ENCODE peak calls at places on chromosomes 1 and 21, in four cellular contexts. G is A549, W is esophagus squamous epithelium, B is body of pancreas. P is an unnamed sample.

GRCh38 chr1:202154766-202155477 is 5.5 kb downstream of the PTPN7 start:
- DNase-seq in W (no peak), G (peak), B (peak), P (peak)

GRCh38 chr1:176149939-176150807 is 56.9 kb downstream of the COP1 start:
- DNase-seq in B (no peak), G (peak), W (no peak), P (no peak)

GRCh38 chr1:80363689-80364475 is 1357.4 kb upstream of the ADGRL4 start:
- DNase-seq in B (no peak), W (no peak), G (no peak), P (no peak)

GRCh38 chr1:202623075-202623474 is 87.2 kb downstream of the SYT2 start:
- DNase-seq in G (peak), W (no peak), B (no peak), P (no peak)

GRCh38 chr1:111990026-111990877 is 784 bp upstream of the KCND3 start:
- DNase-seq in B (peak), W (no peak), G (no peak), P (peak)

GRCh38 chr1:32112800-32113375 is 5.0 kb downstream of the KPNA6 start:
- DNase-seq in G (no peak), B (no peak), W (no peak), P (peak)

GRCh38 chr1:9901148-9902059 is 8.7 kb downstream of the CTNNBIP1 start:
- DNase-seq in W (no peak), G (no peak), B (peak), P (peak)

GRCh38 chr21:45599146-45599581 is 44.4 kb upstream of the PCBP3 start:
- DNase-seq in G (no peak), W (no peak), B (no peak), P (no peak)

GRCh38 chr1:185017966-185018365 is 27.4 kb upstream of the RNF2 start:
- DNase-seq in B (no peak), G (no peak), W (no peak), P (no peak)

DNA sequence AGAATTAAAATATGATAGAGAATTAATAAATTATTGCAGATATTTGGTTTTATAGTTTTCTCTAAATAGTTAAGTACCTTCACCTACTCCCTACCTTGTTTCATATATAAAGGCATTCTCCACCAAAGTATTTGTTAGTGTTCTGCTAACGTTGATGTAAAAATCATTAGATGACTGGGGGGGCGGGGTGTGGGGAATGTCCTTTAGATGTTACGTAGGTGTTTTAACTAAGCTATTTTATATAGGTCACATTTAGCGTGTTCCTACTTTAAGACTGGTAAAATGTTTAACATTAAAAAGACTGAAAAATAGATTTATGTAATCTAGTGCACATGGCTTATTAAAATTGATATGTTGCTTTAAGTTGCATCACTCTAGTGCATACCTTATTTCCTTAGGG is 48.6 kb downstream of the PTPRC start:
- DNase-seq in W (no peak), G (no peak), B (no peak), P (no peak)
- H3K4me3 ChIP-seq in W (no peak), G (no peak), B (no peak), P (no peak)

GRCh38 chr1:179142889-179143299 is 61.0 kb downstream of the TOR3A start:
- DNase-seq in W (no peak), G (peak), B (no peak), P (no peak)
- TF ChIP-seq POLR2A in W (no peak), G (no peak), B (peak), P (no peak)

GRCh38 chr1:243917863-243918565 is 68.0 kb upstream of the AKT3 start:
- DNase-seq in W (no peak), G (no peak), B (peak), P (peak)
- H3K4me3 ChIP-seq in W (peak), G (peak), B (no peak), P (peak)

GRCh38 chr1:77683836-77684148 is 1.3 kb upstream of the ZZZ3 start:
- DNase-seq in B (no peak), G (no peak), W (no peak), P (no peak)

GRCh38 chr1:77683142-77683835 is 831 bp upstream of the ZZZ3 start:
- DNase-seq in W (peak), B (peak), G (peak), P (peak)

GRCh38 chr1:77680173-77680572 is 2.3 kb downstream of the ZZZ3 start:
- DNase-seq in G (no peak), W (no peak), B (no peak), P (no peak)

GRCh38 chr1:77678628-77679610 is 3.5 kb downstream of the ZZZ3 start:
- DNase-seq in W (no peak), B (no peak), G (no peak), P (no peak)

GRCh38 chr1:77682442-77683141 is at the start of gene ZZZ3:
- DNase-seq in B (peak), G (peak), W (peak), P (peak)
- TF ChIP-seq POLR2A in B (peak), G (peak), W (no peak), P (peak)

GRCh38 chr1:226126824-226127591 is 59.5 kb downstream of the ACBD3 start:
- DNase-seq in G (no peak), W (no peak), B (no peak), P (no peak)
- H3K4me3 ChIP-seq in G (peak), W (peak), B (no peak), P (no peak)

GRCh38 chr1:26017606-26018005 is 4.0 kb upstream of the EXTL1 start:
- DNase-seq in G (no peak), B (no peak), W (no peak), P (no peak)

GRCh38 chr1:26016258-26016943 is 5.2 kb upstream of the EXTL1 start:
- DNase-seq in G (no peak), B (no peak), W (no peak), P (no peak)

GRCh38 chr1:26019641-26020315 is 1.8 kb upstream of the EXTL1 start:
- DNase-seq in G (no peak), W (no peak), B (no peak), P (no peak)

GRCh38 chr1:26015358-26015757 is 6.2 kb upstream of the EXTL1 start:
- DNase-seq in B (no peak), W (no peak), G (no peak), P (no peak)

GRCh38 chr1:26016944-26017545 is 4.5 kb upstream of the EXTL1 start:
- DNase-seq in W (no peak), G (no peak), B (no peak), P (no peak)
- TF ChIP-seq POLR2A in W (no peak), G (no peak), B (no peak), P (no peak)

DNA sequence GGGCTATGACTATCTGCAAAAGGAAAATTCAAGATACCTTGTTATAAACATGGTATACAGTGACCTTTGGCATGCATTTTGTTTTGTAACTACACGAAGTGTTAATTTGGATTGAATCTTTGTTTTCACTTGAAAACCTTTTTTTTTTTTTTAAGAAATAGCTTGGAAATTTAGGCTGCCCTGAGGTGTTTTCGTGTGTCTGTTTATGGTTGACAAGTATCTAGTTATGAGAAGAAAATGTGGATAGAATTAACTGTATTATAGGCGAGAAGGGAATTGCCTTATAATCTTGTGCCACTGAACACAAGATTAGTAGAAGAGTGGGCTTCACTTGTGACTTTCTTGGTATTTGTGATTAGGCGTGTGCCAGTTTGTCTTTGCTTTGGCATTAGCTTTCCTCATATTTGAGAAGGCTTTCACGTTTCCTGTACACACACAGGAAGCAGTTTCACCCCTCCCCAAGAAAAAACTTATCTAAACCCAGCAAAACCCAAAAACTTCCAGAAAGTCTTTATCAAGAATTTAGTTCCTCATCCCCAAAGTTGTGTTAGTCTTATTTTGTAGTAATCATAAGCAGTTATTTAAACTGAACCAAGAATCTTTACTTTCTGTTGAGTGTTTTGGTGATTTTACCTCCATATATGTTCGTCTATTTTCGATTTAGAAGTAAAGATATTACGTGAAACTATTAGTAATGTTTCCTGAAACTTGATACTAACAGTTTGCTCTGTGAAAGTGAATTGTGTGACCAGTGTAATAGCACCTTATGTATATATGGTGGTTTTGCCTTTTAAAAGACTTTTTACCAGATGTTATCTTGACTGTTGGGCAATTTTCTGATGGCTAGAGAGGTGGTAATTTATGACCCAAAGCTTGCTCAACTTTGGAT is 3.8 kb downstream of the DYRK1A start:
- DNase-seq in W (no peak), G (no peak), B (no peak), P (no peak)
- H3K4me3 ChIP-seq in W (peak), G (peak), B (no peak), P (no peak)